ENCODE peak calls at places on chromosome 22, in nine cellular contexts. One of them, this sample, is unnamed.

GRCh38 chr22:23152238-23153114 is 7.2 kb downstream of the RAB36 start:
- DNase-seq in Calu3: no peak
- DNase-seq in neural crest cell: no peak
- DNase-seq in lower leg skin: no peak
- DNase-seq in adrenal gland: no peak
- DNase-seq in bronchial epithelial cell: no peak
- DNase-seq in HFFc6: no peak
- DNase-seq in GM06990: no peak
- DNase-seq in HCT116: no peak
- DNase-seq in this sample: no peak

GRCh38 chr22:20551805-20552449 is 44.5 kb downstream of the MED15 start:
- DNase-seq in bronchial epithelial cell: no peak
- DNase-seq in HFFc6: no peak
- DNase-seq in adrenal gland: no peak
- DNase-seq in neural crest cell: no peak
- DNase-seq in HCT116: no peak
- DNase-seq in GM06990: no peak
- DNase-seq in Calu3: no peak
- DNase-seq in lower leg skin: no peak
- DNase-seq in this sample: no peak

GRCh38 chr22:40401532-40401931 is 31.1 kb downstream of the SGSM3 start:
- DNase-seq in adrenal gland: no peak
- DNase-seq in lower leg skin: peak
- DNase-seq in GM06990: no peak
- DNase-seq in neural crest cell: no peak
- DNase-seq in HFFc6: no peak
- DNase-seq in Calu3: no peak
- DNase-seq in HCT116: no peak
- DNase-seq in bronchial epithelial cell: no peak
- DNase-seq in this sample: no peak

GRCh38 chr22:40001800-40002577 is 7.2 kb downstream of the FAM83F start:
- DNase-seq in HCT116: no peak
- DNase-seq in GM06990: no peak
- DNase-seq in lower leg skin: no peak
- DNase-seq in adrenal gland: no peak
- DNase-seq in Calu3: no peak
- DNase-seq in HFFc6: no peak
- DNase-seq in bronchial epithelial cell: no peak
- DNase-seq in neural crest cell: no peak
- DNase-seq in this sample: no peak

GRCh38 chr22:46055176-46055850 is 78.4 kb upstream of the WNT7B start:
- DNase-seq in adrenal gland: peak
- DNase-seq in bronchial epithelial cell: no peak
- DNase-seq in Calu3: no peak
- DNase-seq in neural crest cell: no peak
- DNase-seq in HCT116: no peak
- DNase-seq in GM06990: no peak
- DNase-seq in lower leg skin: peak
- DNase-seq in HFFc6: no peak
- DNase-seq in this sample: no peak

GRCh38 chr22:44752285-44753188 is at the start of gene ARHGAP8:
- DNase-seq in adrenal gland: no peak
- DNase-seq in Calu3: peak
- DNase-seq in HCT116: no peak
- DNase-seq in HFFc6: no peak
- DNase-seq in lower leg skin: no peak
- DNase-seq in neural crest cell: no peak
- DNase-seq in GM06990: no peak
- DNase-seq in bronchial epithelial cell: no peak
- DNase-seq in this sample: no peak

GRCh38 chr22:22710719-22711531 is 66.5 kb downstream of the GGTLC2 start:
- DNase-seq in HFFc6: no peak
- DNase-seq in adrenal gland: peak
- DNase-seq in bronchial epithelial cell: no peak
- DNase-seq in HCT116: no peak
- DNase-seq in GM06990: peak
- DNase-seq in neural crest cell: peak
- DNase-seq in Calu3: peak
- DNase-seq in lower leg skin: peak
- DNase-seq in this sample: peak

GRCh38 chr22:43923191-43923590 is 414 bp upstream of the PNPLA3 start:
- DNase-seq in adrenal gland: no peak
- DNase-seq in GM06990: no peak
- DNase-seq in Calu3: no peak
- DNase-seq in lower leg skin: no peak
- DNase-seq in HCT116: no peak
- DNase-seq in neural crest cell: no peak
- DNase-seq in HFFc6: no peak
- DNase-seq in bronchial epithelial cell: no peak
- DNase-seq in this sample: peak

GRCh38 chr22:23002612-23003180 is 67.6 kb upstream of the GNAZ start:
- DNase-seq in bronchial epithelial cell: no peak
- DNase-seq in GM06990: no peak
- DNase-seq in adrenal gland: no peak
- DNase-seq in lower leg skin: no peak
- DNase-seq in Calu3: no peak
- DNase-seq in HFFc6: no peak
- DNase-seq in neural crest cell: no peak
- DNase-seq in HCT116: no peak
- DNase-seq in this sample: no peak

GRCh38 chr22:19168088-19168890 is 10.2 kb downstream of the SLC25A1 start:
- DNase-seq in bronchial epithelial cell: no peak
- DNase-seq in Calu3: no peak
- DNase-seq in GM06990: no peak
- DNase-seq in HFFc6: no peak
- DNase-seq in neural crest cell: no peak
- DNase-seq in lower leg skin: no peak
- DNase-seq in HCT116: no peak
- DNase-seq in adrenal gland: no peak
- DNase-seq in this sample: no peak
- TF ChIP-seq CTCF in bronchial epithelial cell: peak
- TF ChIP-seq CTCF in Calu3: no peak
- TF ChIP-seq CTCF in GM06990: no peak
- TF ChIP-seq CTCF in HFFc6: peak
- TF ChIP-seq CTCF in neural crest cell: no peak
- TF ChIP-seq CTCF in lower leg skin: no peak
- TF ChIP-seq CTCF in HCT116: peak
- TF ChIP-seq CTCF in adrenal gland: no peak
- TF ChIP-seq CTCF in this sample: no peak

DNA sequence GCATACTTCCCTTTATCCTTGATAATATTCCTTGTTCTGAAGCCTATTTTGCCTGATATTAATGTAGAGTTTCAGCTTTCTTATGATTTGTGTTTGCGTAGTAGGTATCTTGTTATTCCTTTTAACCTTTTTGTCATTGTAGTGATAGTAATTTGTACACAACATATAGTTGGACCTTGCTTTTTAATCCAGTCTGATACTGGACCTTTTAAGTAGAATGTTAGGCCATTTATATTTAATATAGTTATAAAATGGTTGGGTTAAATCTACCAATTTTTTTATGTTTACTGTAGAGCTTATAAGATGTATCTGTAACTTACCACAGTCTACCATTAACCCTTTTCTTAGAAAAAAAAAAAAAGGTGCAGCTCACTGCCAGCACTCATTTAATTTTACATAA is 8.6 kb upstream of the PITPNB start:
- DNase-seq in HCT116: no peak
- DNase-seq in Calu3: no peak
- DNase-seq in bronchial epithelial cell: no peak
- DNase-seq in HFFc6: no peak
- DNase-seq in GM06990: no peak
- DNase-seq in neural crest cell: no peak
- DNase-seq in adrenal gland: no peak
- DNase-seq in lower leg skin: no peak
- DNase-seq in this sample: no peak
- TF ChIP-seq CTCF in HCT116: no peak
- TF ChIP-seq CTCF in Calu3: no peak
- TF ChIP-seq CTCF in bronchial epithelial cell: no peak
- TF ChIP-seq CTCF in HFFc6: no peak
- TF ChIP-seq CTCF in GM06990: no peak
- TF ChIP-seq CTCF in neural crest cell: no peak
- TF ChIP-seq CTCF in adrenal gland: no peak
- TF ChIP-seq CTCF in lower leg skin: no peak
- TF ChIP-seq CTCF in this sample: no peak

GRCh38 chr22:37905534-37906363 is at the start of gene MICALL1:
- DNase-seq in adrenal gland: peak
- DNase-seq in neural crest cell: peak
- DNase-seq in HFFc6: peak
- DNase-seq in bronchial epithelial cell: peak
- DNase-seq in HCT116: no peak
- DNase-seq in Calu3: peak
- DNase-seq in GM06990: peak
- DNase-seq in lower leg skin: peak
- DNase-seq in this sample: peak
- TF ChIP-seq CTCF in adrenal gland: no peak
- TF ChIP-seq CTCF in neural crest cell: no peak
- TF ChIP-seq CTCF in HFFc6: peak
- TF ChIP-seq CTCF in bronchial epithelial cell: peak
- TF ChIP-seq CTCF in HCT116: no peak
- TF ChIP-seq CTCF in Calu3: no peak
- TF ChIP-seq CTCF in GM06990: no peak
- TF ChIP-seq CTCF in lower leg skin: no peak
- TF ChIP-seq CTCF in this sample: peak

DNA sequence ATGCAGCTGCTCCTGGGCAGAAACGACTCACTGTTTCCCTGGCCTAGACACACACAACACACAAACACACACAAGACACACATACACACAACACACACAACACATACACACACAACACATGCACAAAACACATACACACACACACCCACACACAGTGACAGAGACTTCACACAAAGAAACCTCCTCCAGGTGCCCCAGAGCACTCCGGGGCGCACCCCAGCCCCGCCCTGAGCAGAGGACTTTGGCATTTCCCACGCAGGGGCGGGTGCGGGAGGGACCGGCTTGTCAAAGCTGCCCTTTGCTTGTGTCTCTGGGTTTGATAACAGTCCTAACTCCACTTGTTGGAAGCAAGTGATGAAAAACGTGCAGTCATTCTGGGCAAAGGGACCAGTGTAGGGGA is 6.5 kb downstream of the APOBEC3A start:
- DNase-seq in Calu3: peak
- DNase-seq in GM06990: no peak
- DNase-seq in HFFc6: no peak
- DNase-seq in bronchial epithelial cell: peak
- DNase-seq in lower leg skin: no peak
- DNase-seq in HCT116: no peak
- DNase-seq in neural crest cell: no peak
- DNase-seq in adrenal gland: no peak
- DNase-seq in this sample: no peak
- TF ChIP-seq CTCF in Calu3: no peak
- TF ChIP-seq CTCF in GM06990: no peak
- TF ChIP-seq CTCF in HFFc6: no peak
- TF ChIP-seq CTCF in bronchial epithelial cell: no peak
- TF ChIP-seq CTCF in lower leg skin: no peak
- TF ChIP-seq CTCF in HCT116: no peak
- TF ChIP-seq CTCF in neural crest cell: no peak
- TF ChIP-seq CTCF in adrenal gland: no peak
- TF ChIP-seq CTCF in this sample: no peak